ENCODE peak calls at places on chromosome 16, in four cellular contexts. X, Y, I and S are unnamed samples.

GRCh38 chr16:59634951-59635350 is 900.8 kb upstream of the GOT2 start:
- DNase-seq in Y (no peak), I (no peak), X (no peak), S (no peak)

GRCh38 chr16:20889625-20890275 is 10.4 kb downstream of the DCUN1D3 start:
- DNase-seq in X (no peak), Y (no peak), I (no peak), S (no peak)

GRCh38 chr16:14549789-14550153 is 80.3 kb downstream of the PARN start:
- DNase-seq in Y (peak), I (no peak), X (no peak), S (no peak)

GRCh38 chr16:11980167-11980844 is 3.8 kb downstream of the SNX29 start:
- DNase-seq in I (no peak), Y (no peak), X (no peak), S (no peak)

GRCh38 chr16:83533193-83533592 is 274.6 kb upstream of the HSBP1 start:
- DNase-seq in Y (no peak), X (no peak), I (no peak), S (no peak)

GRCh38 chr16:22347100-22347820 is 27.2 kb downstream of the CDR2 start:
- DNase-seq in Y (no peak), I (no peak), X (no peak), S (no peak)

GRCh38 chr16:75244844-75245758 is 6.3 kb downstream of the BCAR1 start:
- DNase-seq in Y (peak), X (no peak), I (no peak), S (peak)

GRCh38 chr16:17972460-17972943 is 364.0 kb downstream of the NPIPA8 start:
- DNase-seq in Y (no peak), I (no peak), X (no peak), S (no peak)

GRCh38 chr16:75273054-75273925 is 21.9 kb upstream of the BCAR1 start:
- DNase-seq in X (no peak), Y (no peak), I (no peak), S (no peak)

GRCh38 chr16:3012828-3013420 is at the start of gene CLDN9:
- DNase-seq in X (no peak), Y (no peak), I (no peak), S (peak)

GRCh38 chr16:83743241-83743640 is 64.5 kb upstream of the HSBP1 start:
- DNase-seq in Y (no peak), X (no peak), I (no peak), S (no peak)

GRCh38 chr16:70760221-70760620 is 40.7 kb downstream of the VAC14 start:
- DNase-seq in X (no peak), Y (no peak), I (no peak), S (no peak)

GRCh38 chr16:48383204-48383876 is 1.9 kb downstream of the SIAH1 start:
- DNase-seq in I (no peak), Y (no peak), X (no peak), S (no peak)

GRCh38 chr16:72825912-72826621 is 221.9 kb downstream of the ZFHX3 start:
- DNase-seq in X (no peak), I (no peak), Y (no peak), S (no peak)

GRCh38 chr16:56019274-56019673 is 144.1 kb upstream of the CES5A start:
- DNase-seq in X (no peak), Y (no peak), I (no peak), S (no peak)

GRCh38 chr16:53770641-53771040 is 66.7 kb downstream of the FTO start:
- DNase-seq in I (no peak), Y (no peak), X (no peak), S (no peak)

GRCh38 chr16:69904495-69905170 is 46.5 kb upstream of the CLEC18A start:
- DNase-seq in I (peak), Y (no peak), X (no peak), S (no peak)

GRCh38 chr16:64878964-64879363 is 242.9 kb downstream of the CDH11 start:
- DNase-seq in Y (no peak), X (no peak), I (no peak), S (no peak)

GRCh38 chr16:71637398-71637797 is 11.4 kb downstream of the MARVELD3 start:
- DNase-seq in I (no peak), Y (no peak), X (peak), S (peak)

GRCh38 chr16:54370653-54371052 is 84.1 kb upstream of the IRX3 start:
- DNase-seq in X (no peak), I (peak), Y (no peak), S (no peak)

GRCh38 chr16:50552476-50553101 is 4.4 kb downstream of the NKD1 start:
- DNase-seq in I (no peak), Y (no peak), X (no peak), S (no peak)

GRCh38 chr16:11736903-11737302 is 5.8 kb downstream of the TXNDC11 start:
- DNase-seq in X (no peak), I (no peak), Y (no peak), S (no peak)

GRCh38 chr16:3810818-3811217 is 69.7 kb downstream of the CREBBP start:
- DNase-seq in Y (no peak), I (no peak), X (no peak), S (no peak)

GRCh38 chr16:81544691-81545365 is 100.2 kb downstream of the CMIP start:
- DNase-seq in I (no peak), Y (no peak), X (no peak), S (no peak)

GRCh38 chr16:63530974-63531373 is 1494.7 kb upstream of the CDH8 start:
- DNase-seq in I (no peak), X (no peak), Y (no peak), S (no peak)

GRCh38 chr16:30065112-30065942 is at the start of gene ALDOA:
- DNase-seq in Y (peak), X (peak), I (peak), S (peak)

GRCh38 chr16:11585460-11586374 is 1.0 kb downstream of the LITAF start:
- DNase-seq in I (no peak), X (no peak), Y (peak), S (no peak)

GRCh38 chr16:25481636-25482035 is 210.1 kb upstream of the HS3ST4 start:
- DNase-seq in Y (peak), I (no peak), X (no peak), S (no peak)

GRCh38 chr16:83808573-83809014 is 816 bp downstream of the HSBP1 start:
- DNase-seq in I (no peak), X (no peak), Y (no peak), S (no peak)

GRCh38 chr16:77840623-77841274 is 52.4 kb downstream of the VAT1L start:
- DNase-seq in X (no peak), I (no peak), Y (no peak), S (no peak)

GRCh38 chr16:70520612-70521297 is 2.6 kb downstream of the COG4 start:
- DNase-seq in X (no peak), Y (no peak), I (no peak), S (no peak)

GRCh38 chr16:72399811-72400210 is 227.9 kb upstream of the PMFBP1 start:
- DNase-seq in Y (no peak), I (no peak), X (no peak), S (no peak)

GRCh38 chr16:13463619-13464018 is 456.3 kb upstream of the ERCC4 start:
- DNase-seq in Y (no peak), X (no peak), I (no peak), S (no peak)

GRCh38 chr16:11200523-11201063 is 55.4 kb downstream of the SOCS1 start:
- DNase-seq in I (no peak), X (no peak), Y (no peak), S (no peak)

GRCh38 chr16:61891460-61891859 is 144.8 kb downstream of the CDH8 start:
- DNase-seq in X (no peak), Y (no peak), I (no peak), S (no peak)

GRCh38 chr16:23876256-23876896 is 40.6 kb downstream of the PRKCB start:
- DNase-seq in Y (no peak), I (no peak), X (no peak), S (no peak)

GRCh38 chr16:17314148-17314547 is 156.6 kb downstream of the XYLT1 start:
- DNase-seq in Y (no peak), X (no peak), I (no peak), S (no peak)

GRCh38 chr16:89981414-89981813 is 32.9 kb downstream of the DEF8 start:
- DNase-seq in Y (no peak), I (no peak), X (no peak), S (no peak)

GRCh38 chr16:2039286-2040030 is 8.2 kb downstream of the NTHL1 start:
- DNase-seq in Y (peak), I (no peak), X (no peak), S (no peak)

GRCh38 chr16:83113317-83113716 is 486.5 kb downstream of the CDH13 start:
- DNase-seq in Y (peak), I (no peak), X (peak), S (peak)

GRCh38 chr16:28300327-28300726 is 8.0 kb downstream of the SBK1 start:
- DNase-seq in X (no peak), I (no peak), Y (no peak), S (no peak)

GRCh38 chr16:28298511-28298878 is 6.2 kb downstream of the SBK1 start:
- DNase-seq in X (no peak), Y (no peak), I (no peak), S (peak)

GRCh38 chr16:28295213-28295612 is 2.9 kb downstream of the SBK1 start:
- DNase-seq in Y (no peak), I (no peak), X (no peak), S (no peak)

GRCh38 chr16:28297308-28297707 is 5.0 kb downstream of the SBK1 start:
- DNase-seq in Y (no peak), X (no peak), I (no peak), S (no peak)

GRCh38 chr16:28297784-28298510 is 5.6 kb downstream of the SBK1 start:
- DNase-seq in Y (no peak), I (no peak), X (no peak), S (no peak)
- TF ChIP-seq ELF4 in Y (no peak), I (no peak), X (no peak), S (no peak)

GRCh38 chr16:57478396-57479024 is 7.8 kb downstream of the DOK4 start:
- DNase-seq in X (no peak), Y (no peak), I (no peak), S (no peak)

GRCh38 chr16:57476546-57477410 is 9.5 kb downstream of the DOK4 start:
- DNase-seq in Y (no peak), I (peak), X (no peak), S (peak)

GRCh38 chr16:57479043-57479421 is 7.3 kb downstream of the DOK4 start:
- DNase-seq in X (no peak), I (no peak), Y (no peak), S (no peak)

GRCh38 chr16:57475711-57476339 is 10.5 kb downstream of the DOK4 start:
- DNase-seq in I (peak), Y (peak), X (peak), S (peak)

GRCh38 chr16:57477531-57478202 is 8.6 kb downstream of the DOK4 start:
- DNase-seq in Y (no peak), X (no peak), I (no peak), S (peak)
- TF ChIP-seq ELF4 in Y (no peak), X (no peak), I (no peak), S (no peak)

GRCh38 chr16:88102597-88102996 is 151.4 kb downstream of the BANP start:
- DNase-seq in X (no peak), Y (no peak), I (no peak), S (no peak)
- TF ChIP-seq ELF4 in X (no peak), Y (no peak), I (no peak), S (no peak)

DNA sequence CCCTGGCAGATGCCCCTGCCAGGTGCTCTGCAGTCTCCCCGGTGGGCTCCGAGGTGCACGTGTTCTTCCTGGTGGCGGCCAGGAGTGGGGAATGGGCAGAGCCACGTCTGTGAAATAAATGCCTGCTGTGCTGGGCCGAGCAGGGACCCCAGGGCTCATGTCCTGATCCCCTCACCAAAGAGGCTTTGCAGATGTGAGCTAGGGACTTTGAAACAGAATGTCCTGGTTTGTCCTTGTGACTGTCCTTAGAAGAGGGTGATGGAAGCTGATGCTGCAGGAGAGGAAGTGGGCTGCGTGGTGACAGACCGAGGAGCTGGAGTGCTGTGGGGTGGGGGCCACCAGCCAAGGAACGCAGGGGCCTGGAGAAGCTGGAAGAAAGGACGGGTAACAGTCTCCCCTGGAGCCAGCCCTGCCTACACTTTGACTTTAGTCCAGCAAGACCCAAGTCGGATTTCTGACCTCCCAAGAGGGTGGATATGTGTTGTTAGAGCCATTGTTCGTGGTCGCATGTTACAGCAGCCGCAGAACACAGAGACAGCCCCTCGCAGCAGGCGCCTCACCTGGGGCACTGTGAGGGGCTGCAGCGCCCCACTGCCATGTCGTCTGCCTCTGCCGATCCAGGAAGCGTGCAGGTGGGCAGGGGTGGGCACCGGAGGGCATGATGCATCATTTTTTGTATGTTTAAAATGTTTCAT is 217.9 kb upstream of the CIBAR2 start:
- DNase-seq in X (no peak), I (no peak), Y (no peak), S (no peak)
- TF ChIP-seq ELF4 in X (no peak), I (no peak), Y (no peak), S (no peak)

GRCh38 chr16:8108991-8109509 is 481.3 kb downstream of the TMEM114 start:
- DNase-seq in Y (no peak), X (no peak), I (peak), S (no peak)

GRCh38 chr16:8110572-8111514 is 479.5 kb downstream of the TMEM114 start:
- DNase-seq in X (no peak), I (no peak), Y (no peak), S (no peak)

GRCh38 chr16:8113843-8114242 is 476.5 kb downstream of the TMEM114 start:
- DNase-seq in Y (no peak), I (no peak), X (no peak), S (no peak)

GRCh38 chr16:8103649-8104289 is 486.5 kb downstream of the TMEM114 start:
- DNase-seq in I (no peak), Y (no peak), X (no peak), S (no peak)

DNA sequence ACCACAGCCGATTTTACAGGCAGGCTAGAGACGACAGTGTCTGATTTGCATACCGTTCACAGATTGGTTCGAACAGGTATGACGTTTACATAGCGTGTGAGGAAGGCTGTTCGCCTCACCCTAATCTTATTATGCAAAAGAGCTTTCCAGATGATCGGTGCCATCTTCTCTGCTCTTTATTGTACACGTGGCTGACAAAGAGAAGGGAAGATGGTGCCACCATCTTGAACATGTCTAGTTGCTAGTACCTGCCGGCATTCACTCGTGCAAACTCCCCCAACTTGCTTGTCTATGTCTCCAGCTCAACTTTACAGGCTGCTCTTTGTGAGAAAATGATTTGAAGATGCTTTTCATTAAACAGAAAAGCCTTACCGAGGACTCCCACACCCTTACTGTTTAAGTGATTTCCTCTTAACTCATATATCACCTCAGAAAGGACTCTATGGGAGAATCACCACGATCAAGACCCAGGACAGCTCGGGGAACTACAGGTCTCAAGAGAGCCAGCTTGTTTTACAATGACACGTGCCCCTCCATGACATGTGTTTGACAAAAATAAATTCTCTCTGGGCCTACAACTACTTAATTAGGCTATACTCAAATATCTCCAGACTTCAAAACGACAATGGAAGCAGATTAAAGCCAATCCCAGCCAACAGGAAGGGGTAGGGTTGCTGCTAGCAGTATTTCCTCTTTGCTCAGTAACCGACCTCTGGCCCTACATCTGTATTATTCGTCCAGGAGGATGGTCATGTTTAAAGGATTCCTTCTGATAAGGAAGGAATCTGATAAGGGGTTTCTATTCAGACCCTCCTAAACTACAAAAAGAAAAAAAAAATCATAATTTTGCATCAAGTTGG is 480.6 kb downstream of the TMEM114 start:
- DNase-seq in I (peak), Y (no peak), X (no peak), S (no peak)
- TF ChIP-seq ELF4 in I (no peak), Y (no peak), X (no peak), S (no peak)